ENCODE peak calls at places on chromosomes 11 and 22, in six cellular contexts. One of them, this sample, is unnamed.

GRCh38 chr22:33747576-33748180 is 172.6 kb downstream of the LARGE1 start:
- DNase-seq in C1 segment of cervical spinal cord: no peak
- DNase-seq in NCI-H146: peak
- DNase-seq in left lobe of liver: no peak
- DNase-seq in adipocyte: no peak
- DNase-seq in ovary: no peak
- DNase-seq in this sample: peak

GRCh38 chr11:119322360-119322739 is 5.4 kb upstream of the MCAM start:
- DNase-seq in NCI-H146: peak
- DNase-seq in ovary: no peak
- DNase-seq in adipocyte: no peak
- DNase-seq in C1 segment of cervical spinal cord: no peak
- DNase-seq in left lobe of liver: no peak
- DNase-seq in this sample: no peak

GRCh38 chr11:82718307-82718706 is 15.4 kb downstream of the FAM181B start:
- DNase-seq in C1 segment of cervical spinal cord: peak
- DNase-seq in adipocyte: peak
- DNase-seq in left lobe of liver: no peak
- DNase-seq in NCI-H146: peak
- DNase-seq in ovary: no peak
- DNase-seq in this sample: peak

GRCh38 chr11:62104816-62105610 is 18.8 kb upstream of the INCENP start:
- DNase-seq in left lobe of liver: no peak
- DNase-seq in adipocyte: peak
- DNase-seq in NCI-H146: no peak
- DNase-seq in ovary: peak
- DNase-seq in C1 segment of cervical spinal cord: no peak
- DNase-seq in this sample: no peak

GRCh38 chr11:57778318-57779037 is 16.9 kb downstream of the CTNND1 start:
- DNase-seq in left lobe of liver: peak
- DNase-seq in C1 segment of cervical spinal cord: peak
- DNase-seq in ovary: peak
- DNase-seq in NCI-H146: peak
- DNase-seq in adipocyte: peak
- DNase-seq in this sample: peak

GRCh38 chr11:91163619-91164451 is 941.0 kb upstream of the CHORDC1 start:
- DNase-seq in adipocyte: peak
- DNase-seq in NCI-H146: peak
- DNase-seq in ovary: peak
- DNase-seq in left lobe of liver: no peak
- DNase-seq in C1 segment of cervical spinal cord: no peak
- DNase-seq in this sample: no peak

GRCh38 chr11:122661182-122661945 is 5.8 kb downstream of the UBASH3B start:
- DNase-seq in C1 segment of cervical spinal cord: no peak
- DNase-seq in adipocyte: peak
- DNase-seq in left lobe of liver: no peak
- DNase-seq in ovary: no peak
- DNase-seq in NCI-H146: no peak
- DNase-seq in this sample: no peak

GRCh38 chr11:121328967-121329653 is 36.5 kb downstream of the SC5D start:
- DNase-seq in NCI-H146: no peak
- DNase-seq in adipocyte: no peak
- DNase-seq in ovary: no peak
- DNase-seq in left lobe of liver: no peak
- DNase-seq in C1 segment of cervical spinal cord: no peak
- DNase-seq in this sample: no peak

GRCh38 chr11:108709741-108710140 is 44.9 kb downstream of the DDX10 start:
- DNase-seq in NCI-H146: no peak
- DNase-seq in adipocyte: no peak
- DNase-seq in left lobe of liver: no peak
- DNase-seq in ovary: no peak
- DNase-seq in C1 segment of cervical spinal cord: no peak
- DNase-seq in this sample: no peak

GRCh38 chr22:36816635-36817428 is at the start of gene PVALB:
- DNase-seq in adipocyte: peak
- DNase-seq in C1 segment of cervical spinal cord: peak
- DNase-seq in NCI-H146: peak
- DNase-seq in left lobe of liver: no peak
- DNase-seq in ovary: peak
- DNase-seq in this sample: no peak

GRCh38 chr11:64490562-64491216 is 100.3 kb upstream of the SLC22A12 start:
- DNase-seq in adipocyte: no peak
- DNase-seq in left lobe of liver: peak
- DNase-seq in ovary: no peak
- DNase-seq in NCI-H146: peak
- DNase-seq in C1 segment of cervical spinal cord: no peak
- DNase-seq in this sample: no peak

GRCh38 chr11:61700221-61700620 is 20.0 kb downstream of the DAGLA start:
- DNase-seq in ovary: no peak
- DNase-seq in NCI-H146: peak
- DNase-seq in left lobe of liver: no peak
- DNase-seq in C1 segment of cervical spinal cord: no peak
- DNase-seq in adipocyte: peak
- DNase-seq in this sample: peak

GRCh38 chr11:102833731-102834130 is 9.7 kb downstream of the MMP3 start:
- DNase-seq in left lobe of liver: no peak
- DNase-seq in C1 segment of cervical spinal cord: no peak
- DNase-seq in adipocyte: peak
- DNase-seq in NCI-H146: no peak
- DNase-seq in ovary: no peak
- DNase-seq in this sample: no peak

GRCh38 chr22:30289126-30289979 is at the start of gene CASTOR1:
- DNase-seq in adipocyte: peak
- DNase-seq in left lobe of liver: peak
- DNase-seq in NCI-H146: peak
- DNase-seq in ovary: peak
- DNase-seq in C1 segment of cervical spinal cord: peak
- DNase-seq in this sample: peak

GRCh38 chr11:35012467-35013191 is 96.2 kb downstream of the PDHX start:
- DNase-seq in NCI-H146: no peak
- DNase-seq in C1 segment of cervical spinal cord: no peak
- DNase-seq in ovary: no peak
- DNase-seq in left lobe of liver: no peak
- DNase-seq in adipocyte: no peak
- DNase-seq in this sample: no peak

GRCh38 chr11:10487002-10487647 is 32.1 kb downstream of the AMPD3 start:
- DNase-seq in C1 segment of cervical spinal cord: no peak
- DNase-seq in left lobe of liver: peak
- DNase-seq in adipocyte: no peak
- DNase-seq in ovary: no peak
- DNase-seq in NCI-H146: no peak
- DNase-seq in this sample: no peak

GRCh38 chr11:110373061-110373702 is 56.6 kb upstream of the FDX1 start:
- DNase-seq in NCI-H146: no peak
- DNase-seq in ovary: no peak
- DNase-seq in adipocyte: peak
- DNase-seq in C1 segment of cervical spinal cord: no peak
- DNase-seq in left lobe of liver: no peak
- DNase-seq in this sample: no peak

GRCh38 chr22:30249049-30250038 is 2.8 kb upstream of the LIF start:
- DNase-seq in ovary: peak
- DNase-seq in NCI-H146: no peak
- DNase-seq in adipocyte: peak
- DNase-seq in C1 segment of cervical spinal cord: no peak
- DNase-seq in left lobe of liver: no peak
- DNase-seq in this sample: no peak

GRCh38 chr22:25120761-25121212 is 78.9 kb upstream of the CRYBB3 start:
- DNase-seq in left lobe of liver: peak
- DNase-seq in ovary: no peak
- DNase-seq in NCI-H146: no peak
- DNase-seq in C1 segment of cervical spinal cord: no peak
- DNase-seq in adipocyte: no peak
- DNase-seq in this sample: no peak

GRCh38 chr11:134643519-134644042 is 231.5 kb upstream of the B3GAT1 start:
- DNase-seq in ovary: no peak
- DNase-seq in NCI-H146: no peak
- DNase-seq in C1 segment of cervical spinal cord: no peak
- DNase-seq in adipocyte: no peak
- DNase-seq in left lobe of liver: peak
- DNase-seq in this sample: no peak

GRCh38 chr22:28410050-28410816 is 269.4 kb downstream of the TTC28 start:
- DNase-seq in C1 segment of cervical spinal cord: no peak
- DNase-seq in left lobe of liver: no peak
- DNase-seq in ovary: no peak
- DNase-seq in NCI-H146: no peak
- DNase-seq in adipocyte: peak
- DNase-seq in this sample: no peak

GRCh38 chr11:91160661-91161060 is 937.8 kb upstream of the CHORDC1 start:
- DNase-seq in NCI-H146: no peak
- DNase-seq in C1 segment of cervical spinal cord: no peak
- DNase-seq in left lobe of liver: no peak
- DNase-seq in ovary: no peak
- DNase-seq in adipocyte: no peak
- DNase-seq in this sample: no peak